ENCODE peak calls at places on chromosome 5, in nine cellular contexts. I is HCT116, N is A549, A is HepG2, L is K562, F is NB4, C is H1, G is GM12878, V is WTC11. M is an unnamed sample.

GRCh38 chr5:148202531-148203092 is at the start of gene SPINK6:
- DNase-seq in A (no peak), I (no peak), F (no peak), C (no peak), V (no peak), G (no peak), L (no peak), N (no peak), M (no peak)

GRCh38 chr5:93433422-93433821 is 147.6 kb downstream of the NR2F1-AS1 start:
- DNase-seq in G (no peak), C (no peak), V (no peak), N (peak), F (peak), A (no peak), I (no peak), L (no peak), M (no peak)

GRCh38 chr5:55344392-55344992 is 36.7 kb downstream of the MTREX start:
- DNase-seq in L (peak), I (peak), G (no peak), V (peak), C (peak), N (peak), F (peak), A (peak), M (peak)

GRCh38 chr5:153469423-153469822 is 21.0 kb upstream of the GRIA1 start:
- DNase-seq in I (no peak), N (no peak), V (no peak), G (no peak), A (no peak), L (no peak), C (no peak), F (no peak), M (no peak)

GRCh38 chr5:170886210-170886894 is 24.5 kb downstream of the RANBP17 start:
- DNase-seq in A (no peak), C (no peak), L (no peak), G (no peak), V (no peak), I (no peak), F (no peak), N (no peak), M (no peak)

GRCh38 chr5:141845371-141845821 is 32.8 kb downstream of the PCDH1 start:
- DNase-seq in F (peak), L (peak), I (no peak), N (no peak), V (peak), C (no peak), A (no peak), G (no peak), M (no peak)

GRCh38 chr5:141557681-141558136 is 61.1 kb downstream of the DIAPH1 start:
- DNase-seq in C (peak), A (peak), L (peak), F (peak), V (peak), I (peak), N (peak), G (peak), M (peak)

GRCh38 chr5:172942556-172942955 is 16.7 kb upstream of the RPL26L1 start:
- DNase-seq in N (no peak), A (no peak), V (no peak), I (no peak), L (no peak), G (no peak), F (no peak), C (no peak), M (no peak)

GRCh38 chr5:9343146-9343850 is 202.6 kb downstream of the SEMA5A start:
- DNase-seq in G (no peak), C (no peak), N (no peak), I (no peak), L (no peak), V (no peak), F (no peak), A (no peak), M (no peak)

GRCh38 chr5:149381986-149382338 is 2.9 kb upstream of the IL17B start:
- DNase-seq in V (peak), L (peak), C (peak), A (peak), G (no peak), F (peak), I (peak), N (peak), M (peak)

GRCh38 chr5:54517174-54517511 is 416 bp upstream of the SNX18 start:
- DNase-seq in V (no peak), I (no peak), F (no peak), C (no peak), G (no peak), A (no peak), N (no peak), L (no peak), M (no peak)

GRCh38 chr5:322281-322941 is 897 bp downstream of the AHRR start:
- DNase-seq in I (no peak), G (no peak), V (no peak), A (no peak), N (no peak), C (peak), F (peak), L (no peak), M (peak)

GRCh38 chr5:69265931-69266330 is 31.2 kb downstream of the CDK7 start:
- DNase-seq in V (peak), N (peak), G (no peak), F (peak), L (peak), C (peak), A (peak), I (peak), M (no peak)

GRCh38 chr5:92580814-92581213 is 1000.2 kb downstream of the NR2F1-AS1 start:
- DNase-seq in A (no peak), G (no peak), V (no peak), I (no peak), N (no peak), F (no peak), L (no peak), C (no peak), M (no peak)

GRCh38 chr5:3049261-3049660 is 297.8 kb upstream of the IRX2 start:
- DNase-seq in C (no peak), A (no peak), F (no peak), L (no peak), I (no peak), V (no peak), N (no peak), G (no peak), M (no peak)

GRCh38 chr5:139574641-139575312 is 13.6 kb downstream of the UBE2D2 start:
- DNase-seq in I (no peak), A (peak), V (no peak), F (peak), G (no peak), C (no peak), N (peak), L (peak), M (peak)

GRCh38 chr5:170159101-170159698 is 53.5 kb downstream of the FOXI1 start:
- DNase-seq in N (peak), L (no peak), G (no peak), V (no peak), F (no peak), C (no peak), I (no peak), A (no peak), M (no peak)

GRCh38 chr5:64971538-64971937 is 202.8 kb downstream of the CWC27 start:
- DNase-seq in C (no peak), L (no peak), G (no peak), N (no peak), I (no peak), A (no peak), F (no peak), V (no peak), M (peak)

DNA sequence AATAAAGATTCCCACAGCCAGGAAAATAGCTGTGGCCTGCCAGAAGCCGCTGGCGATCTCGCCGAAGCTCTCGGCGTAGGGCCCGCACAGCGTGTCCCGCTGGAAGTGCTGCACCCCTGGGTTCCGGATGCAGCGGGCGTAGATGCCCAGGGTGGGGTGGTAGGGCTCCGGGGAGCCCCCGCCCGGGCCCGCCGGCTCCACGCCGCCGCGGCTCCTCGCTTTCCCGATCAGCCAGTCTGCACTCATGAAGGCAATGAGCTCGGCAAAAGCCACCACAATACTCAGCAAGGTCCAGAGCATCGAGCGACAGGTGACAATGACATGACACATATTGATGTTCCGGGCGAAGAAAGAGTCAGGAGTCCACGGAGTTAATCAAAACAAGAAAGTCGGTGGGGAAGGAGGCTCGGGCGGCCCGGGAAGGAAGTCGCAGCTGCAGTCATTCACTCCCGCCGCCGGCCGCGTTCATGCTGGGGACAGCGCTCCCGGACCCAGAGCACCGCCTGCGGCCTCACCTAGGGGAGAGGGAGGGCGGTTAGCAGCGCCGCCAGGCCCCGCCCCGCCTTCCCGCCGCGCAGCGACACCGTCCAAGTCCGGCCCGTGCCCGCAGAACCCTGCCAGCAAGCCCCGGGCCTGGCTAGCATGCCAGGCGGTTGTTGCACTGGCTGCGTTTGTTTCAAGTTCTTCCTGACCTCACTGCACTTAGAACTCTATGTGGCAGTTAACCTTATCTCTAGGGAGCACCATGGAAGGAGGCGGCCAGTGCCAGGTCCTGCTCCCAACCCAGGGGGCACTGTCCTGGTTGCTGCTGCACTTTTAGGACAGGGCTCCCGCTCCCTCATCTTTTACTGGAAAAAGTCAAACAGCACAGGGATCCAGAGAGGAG is 138.4 kb downstream of the LHFPL2 start:
- DNase-seq in L (peak), C (peak), V (peak), I (no peak), G (no peak), N (no peak), A (no peak), F (peak), M (peak)
- TF ChIP-seq MAX in L (peak), C (no peak), V (peak), I (no peak), G (no peak), N (no peak), A (no peak), F (peak), M (no peak)

GRCh38 chr5:121748690-121749089 is 103.0 kb upstream of the FTMT start:
- DNase-seq in V (no peak), I (no peak), N (no peak), A (no peak), G (no peak), F (no peak), L (no peak), C (no peak), M (no peak)

GRCh38 chr5:121757753-121758152 is 93.9 kb upstream of the FTMT start:
- DNase-seq in G (no peak), A (no peak), V (no peak), C (no peak), L (no peak), N (no peak), I (no peak), F (no peak), M (no peak)

GRCh38 chr5:121746763-121747162 is 104.9 kb upstream of the FTMT start:
- DNase-seq in A (no peak), G (no peak), L (peak), F (no peak), V (no peak), N (no peak), C (no peak), I (no peak), M (no peak)

GRCh38 chr5:121752149-121752548 is 99.5 kb upstream of the FTMT start:
- DNase-seq in I (no peak), N (no peak), V (no peak), G (no peak), L (no peak), A (no peak), F (no peak), C (no peak), M (no peak)
- TF ChIP-seq MAX in I (no peak), N (no peak), V (no peak), G (no peak), L (no peak), A (no peak), F (no peak), C (no peak), M (no peak)

DNA sequence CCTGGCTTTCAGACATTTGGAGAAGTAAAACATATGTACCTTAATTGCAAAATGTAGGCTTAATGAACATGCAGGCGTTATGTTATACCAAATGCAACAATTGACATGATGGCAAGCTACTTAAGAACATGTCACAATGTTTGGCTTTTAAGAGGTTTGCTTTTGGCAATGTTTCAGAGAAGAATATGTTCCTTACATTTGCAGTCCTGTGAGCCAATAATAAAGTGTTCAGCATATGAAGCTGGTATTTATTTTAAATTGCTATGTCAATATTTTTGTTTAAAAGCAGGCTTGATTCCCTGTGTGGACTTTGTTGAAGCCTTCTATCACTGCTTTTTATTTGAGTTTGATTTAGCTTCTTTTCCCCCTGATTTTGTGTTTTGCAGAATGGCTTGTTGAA is 111.7 kb upstream of the NUDT12 start:
- DNase-seq in A (no peak), C (no peak), F (no peak), N (no peak), G (no peak), L (no peak), V (no peak), I (no peak), M (no peak)
- TF ChIP-seq MAX in A (no peak), C (no peak), F (no peak), N (no peak), G (no peak), L (no peak), V (no peak), I (no peak), M (no peak)

DNA sequence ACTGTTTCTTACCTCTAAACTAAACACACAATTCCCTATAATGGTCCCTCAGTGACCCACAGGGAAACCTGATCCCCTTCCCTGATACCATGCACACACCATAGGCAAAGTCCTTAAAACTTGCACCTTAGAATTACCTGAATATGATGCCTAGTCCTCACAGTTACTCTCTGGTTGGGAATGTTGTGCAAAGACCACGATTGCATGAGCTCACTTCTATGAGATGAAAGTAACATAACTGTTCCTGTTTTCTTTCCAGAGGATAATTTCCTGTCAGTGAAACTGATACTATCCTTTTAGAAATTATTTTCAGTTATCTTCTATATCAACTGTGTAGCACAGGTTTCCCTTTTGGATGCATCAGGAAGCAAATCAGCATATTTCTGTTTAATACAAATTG is 51.4 kb upstream of the TNFAIP8 start:
- DNase-seq in N (no peak), L (no peak), I (no peak), G (no peak), A (peak), C (no peak), V (no peak), F (no peak), M (no peak)
- TF ChIP-seq MAX in N (no peak), L (no peak), I (no peak), G (no peak), A (no peak), C (no peak), V (no peak), F (no peak), M (no peak)

M was measured in endothelial cell of umbilical vein.